ENCODE peak calls at places on chromosomes 7 and 10, in six cellular contexts. V is GM12878, X is H1, E is K562, F is SK-N-SH, Q is HepG2. U is an unnamed sample.
A peak's percentile ranks its signal among the peaks of the same experiment; 100 is the strongest.

GRCh38 chr10:77809336-77809735 is 117.2 kb downstream of the DLG5 start:
- DNase-seq in V (no peak), E (no peak), X (no peak), F (no peak), Q (no peak), U (no peak)

GRCh38 chr7:142770720-142771352 is at the start of gene PRSS2:
- DNase-seq in V (peak; percentile 12), E (no peak), F (no peak), X (no peak), Q (no peak), U (no peak)

GRCh38 chr7:32890010-32890552 is 1.5 kb downstream of the KBTBD2 start:
- DNase-seq in Q (peak; percentile 52), V (no peak), F (no peak), E (peak; percentile 59), X (no peak), U (peak; percentile 23)

GRCh38 chr7:37187179-37187578 is 261.5 kb downstream of the ELMO1 start:
- DNase-seq in E (no peak), V (no peak), F (no peak), X (no peak), Q (no peak), U (no peak)

GRCh38 chr7:46059308-46060020 is 138.4 kb upstream of the IGFBP3 start:
- DNase-seq in Q (no peak), V (no peak), X (no peak), F (no peak), E (no peak), U (no peak)

GRCh38 chr10:132023092-132023811 is 41.5 kb upstream of the BNIP3 start:
- DNase-seq in Q (peak; percentile 55), F (peak; percentile 84), X (peak; percentile 94), E (peak; percentile 84), V (no peak), U (peak; percentile 68)

GRCh38 chr7:84911077-84911476 is 275.8 kb downstream of the SEMA3D start:
- DNase-seq in F (no peak), V (no peak), X (no peak), E (peak; percentile 43), Q (no peak), U (no peak)

GRCh38 chr10:108631332-108631731 is 1292.0 kb downstream of the XPNPEP1 start:
- DNase-seq in E (no peak), F (no peak), X (no peak), V (peak; percentile 23), Q (no peak), U (no peak)

GRCh38 chr7:158865462-158865922 is 9.1 kb downstream of the DYNC2I1 start:
- DNase-seq in V (no peak), E (peak; percentile 77), F (no peak), X (no peak), Q (peak; percentile 41), U (no peak)

GRCh38 chr10:89301721-89302445 is at the start of gene IFIT2:
- DNase-seq in V (peak; percentile 66), Q (peak; percentile 15), E (peak; percentile 21), F (no peak), X (no peak), U (peak; percentile 56)

GRCh38 chr7:17713584-17713983 is 226.7 kb downstream of the SNX13 start:
- DNase-seq in F (no peak), X (no peak), V (no peak), Q (no peak), E (no peak), U (no peak)

GRCh38 chr7:145624618-145625017 is 492.0 kb upstream of the CNTNAP2 start:
- DNase-seq in V (no peak), E (no peak), F (no peak), X (no peak), Q (no peak), U (no peak)

GRCh38 chr10:6918305-6918704 is 338.2 kb upstream of the PRKCQ start:
- DNase-seq in V (no peak), X (peak; percentile 75), Q (no peak), F (peak; percentile 24), E (peak; percentile 70), U (no peak)

GRCh38 chr10:6782378-6782777 is 202.3 kb upstream of the PRKCQ start:
- DNase-seq in F (no peak), E (no peak), V (no peak), Q (no peak), X (no peak), U (no peak)

GRCh38 chr10:22615819-22616499 is 98.4 kb downstream of the PIP4K2A start:
- DNase-seq in F (no peak), V (peak; percentile 35), Q (peak; percentile 72), E (peak; percentile 78), X (no peak), U (peak; percentile 31)

GRCh38 chr10:132204781-132205473 is 18.2 kb downstream of the DPYSL4 start:
- DNase-seq in F (no peak), X (peak; percentile 62), E (peak; percentile 34), V (no peak), Q (peak; percentile 28), U (no peak)

GRCh38 chr7:3106353-3106752 is 62.7 kb upstream of the CARD11 start:
- DNase-seq in E (no peak), F (no peak), Q (no peak), V (no peak), X (no peak), U (no peak)

GRCh38 chr10:77393821-77394501 is 243.6 kb downstream of the KCNMA1 start:
- DNase-seq in Q (no peak), E (no peak), V (no peak), X (no peak), F (no peak), U (no peak)

GRCh38 chr7:140358024-140358770 is 40.1 kb downstream of the SLC37A3 start:
- DNase-seq in F (no peak), E (no peak), X (no peak), V (no peak), Q (no peak), U (no peak)

GRCh38 chr10:88156341-88156740 is 292.9 kb downstream of the PTEN start:
- DNase-seq in F (no peak), X (no peak), V (no peak), E (no peak), Q (no peak), U (no peak)

GRCh38 chr10:132905661-132906060 is 36.7 kb downstream of the CFAP46 start:
- DNase-seq in V (no peak), X (no peak), Q (no peak), F (no peak), E (no peak), U (no peak)

DNA sequence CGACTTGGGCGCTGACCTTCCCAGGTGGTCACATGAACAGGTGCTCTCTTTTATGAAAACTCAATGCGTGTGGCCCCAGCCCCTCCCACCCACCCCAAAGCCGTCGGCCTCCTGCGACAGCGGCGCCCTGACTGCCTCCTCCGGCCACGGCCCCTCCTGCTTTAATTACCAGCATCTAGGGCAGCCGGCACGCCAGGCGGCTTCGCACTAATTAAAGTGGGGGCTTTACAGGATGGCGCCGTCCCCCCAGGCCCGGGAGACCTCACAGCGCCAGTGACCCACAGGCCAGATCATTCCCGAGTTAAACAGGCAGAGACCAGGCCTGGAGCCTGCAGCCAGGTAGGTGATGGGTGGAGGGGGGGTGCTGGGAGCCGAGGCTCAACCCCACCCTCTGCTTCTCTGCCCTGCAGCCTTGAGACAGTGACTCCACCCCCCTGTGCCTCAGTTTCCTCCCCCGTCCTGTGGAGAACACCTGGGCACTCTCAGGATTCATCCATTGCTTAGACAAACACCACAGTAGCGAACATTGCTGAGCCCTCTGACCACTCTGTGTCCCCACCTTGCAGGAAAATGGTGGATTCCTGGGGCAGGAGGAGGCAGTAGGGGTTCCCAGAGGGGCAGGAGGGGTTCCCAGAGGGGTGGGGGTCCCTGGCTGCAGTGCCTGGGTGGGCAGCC is 100.8 kb downstream of the MICALL2 start:
- DNase-seq in V (no peak), E (no peak), F (peak; percentile 59), Q (no peak), X (no peak), U (no peak)
- TF ChIP-seq GABPA in V (no peak), E (no peak), F (no peak), Q (no peak), X (no peak), U (no peak)

GRCh38 chr10:71683301-71683700 is 36.3 kb downstream of the C10orf105 start:
- DNase-seq in Q (no peak), X (no peak), E (no peak), F (no peak), V (no peak), U (no peak)
- H3K27me3 ChIP-seq in Q (peaks cover 6% of the 10 kb centered on the region), X (no peaks in the 10 kb centered on the region), E (no peaks in the 10 kb centered on the region), F (peaks cover 20% of the 10 kb centered on the region), V (no peaks in the 10 kb centered on the region), U (no peaks in the 10 kb centered on the region)

DNA sequence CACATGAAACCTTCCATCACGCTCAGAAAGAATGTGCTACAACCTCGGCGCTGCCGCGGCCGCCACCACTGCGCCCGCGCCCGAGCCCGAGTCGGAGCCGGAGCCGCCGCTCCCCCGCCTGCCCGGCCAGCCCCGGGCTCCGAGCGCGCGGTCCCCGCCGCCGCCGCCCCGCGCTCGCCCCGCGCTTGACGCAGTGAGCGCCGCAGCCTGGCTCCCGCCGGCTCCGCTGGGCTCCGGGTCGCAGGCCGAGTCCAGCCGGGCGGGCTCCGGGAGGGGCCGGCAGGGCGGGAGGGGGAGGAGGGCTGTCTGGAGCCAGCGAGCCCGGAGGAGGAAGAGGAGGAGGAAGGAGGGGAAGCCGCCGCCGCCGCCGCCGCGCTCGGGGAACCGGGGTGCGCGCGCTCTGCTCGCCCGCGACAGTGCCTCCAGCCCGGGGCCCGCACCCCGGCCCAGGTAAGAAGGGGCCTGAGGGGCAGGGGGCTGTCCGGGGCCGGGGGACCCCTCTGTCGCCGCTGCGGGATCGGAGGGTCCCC is 4.3 kb upstream of the ELFN1 start:
- DNase-seq in Q (no peak), V (no peak), F (peak; percentile 87), E (peak; percentile 57), X (peak; percentile 77), U (peak; percentile 16)
- H3K4me3 ChIP-seq in Q (peak overlapping the region; percentile 64), V (no peak overlapping the region), F (peak overlapping the region; percentile 47), E (peak overlapping the region; percentile 8), X (peak overlapping the region; percentile 24), U (peak overlapping the region; percentile 20)

GRCh38 chr7:117756586-117756985 is 116.7 kb downstream of the CTTNBP2 start:
- DNase-seq in F (no peak), V (no peak), E (no peak), Q (no peak), X (no peak), U (no peak)

GRCh38 chr7:117755136-117755535 is 118.1 kb downstream of the CTTNBP2 start:
- DNase-seq in E (no peak), F (no peak), V (no peak), Q (no peak), X (no peak), U (no peak)

GRCh38 chr7:117751775-117752174 is 121.5 kb downstream of the CTTNBP2 start:
- DNase-seq in E (no peak), V (no peak), Q (no peak), F (no peak), X (no peak), U (no peak)

DNA sequence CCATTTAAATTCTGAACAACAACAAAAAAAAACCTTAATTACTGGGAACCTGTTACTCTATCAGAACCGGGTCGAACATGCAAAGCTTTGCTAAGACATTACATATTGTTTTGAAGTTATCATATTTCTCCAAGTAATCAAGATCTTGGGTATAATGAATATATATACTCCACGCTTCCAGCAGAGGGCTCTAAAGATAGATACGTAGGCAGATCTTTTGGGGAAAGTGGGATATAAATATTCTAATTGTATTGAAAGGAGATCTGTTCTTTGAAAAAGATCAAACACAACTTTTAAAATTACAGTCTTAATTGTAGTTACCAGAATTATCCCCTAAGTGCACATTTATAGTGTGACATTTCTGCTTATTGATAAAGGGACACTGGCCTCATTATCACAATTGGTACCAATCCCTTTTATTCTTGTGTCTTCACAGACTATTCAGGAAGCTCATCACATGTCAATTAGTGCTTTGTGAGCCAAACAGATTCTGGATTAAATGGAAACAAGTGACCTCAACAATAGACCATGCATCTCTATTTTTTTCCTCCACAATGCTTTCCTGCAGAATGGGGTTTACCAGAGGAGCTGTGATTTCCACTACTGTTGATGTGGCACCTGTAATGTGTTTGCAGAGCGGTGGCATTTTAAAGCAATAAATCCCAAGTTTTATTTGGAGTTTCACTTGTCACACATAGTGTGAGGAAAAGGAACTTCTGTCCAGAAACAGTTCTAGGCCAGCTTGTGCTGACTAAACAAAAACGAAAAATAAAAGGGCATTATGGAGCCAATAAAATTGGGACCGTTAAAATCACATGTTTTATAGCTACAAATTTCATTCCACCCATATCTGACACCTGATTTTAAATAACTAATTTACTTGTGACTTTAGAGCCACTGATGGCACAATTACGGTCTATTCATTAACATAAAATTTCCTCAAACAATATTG is 122.4 kb downstream of the CTTNBP2 start:
- DNase-seq in V (no peak), X (no peak), E (peak; percentile 37), F (peak; percentile 31), Q (peak; percentile 5), U (no peak)
- TF ChIP-seq GABPA in V (no peak), X (no peak), E (no peak), F (no peak), Q (no peak), U (no peak)